ENCODE peak calls at places on chromosomes 3 and 15, in four cellular contexts. I is occipital lobe, L is AG04450, O is Daoy. K is an unnamed sample.

GRCh38 chr3:101873619-101874018 is 24.3 kb downstream of the NFKBIZ start:
- DNase-seq in I (no peak), L (peak; percentile 47), O (no peak), K (no peak)

GRCh38 chr3:160885791-160886286 is 129.8 kb downstream of the PPM1L start:
- DNase-seq in I (peak; percentile 39), L (peak; percentile 38), O (peak; percentile 84), K (no peak)

GRCh38 chr3:13405614-13406013 is 14.5 kb downstream of the NUP210 start:
- DNase-seq in I (no peak), L (no peak), O (no peak), K (no peak)

GRCh38 chr15:65639509-65639908 is 17.8 kb downstream of the SLC24A1 start:
- DNase-seq in I (no peak), L (no peak), O (no peak), K (no peak)

GRCh38 chr15:50840520-50840919 is 68.0 kb upstream of the AP4E1 start:
- DNase-seq in I (no peak), L (no peak), O (no peak), K (no peak)

GRCh38 chr3:150141790-150142189 is 171.1 kb upstream of the PFN2 start:
- DNase-seq in I (no peak), L (no peak), O (no peak), K (no peak)

GRCh38 chr3:152910211-152910610 is 75.3 kb downstream of the P2RY1 start:
- DNase-seq in I (no peak), L (no peak), O (no peak), K (no peak)

GRCh38 chr15:75091814-75092213 is 68.4 kb downstream of the PPCDC start:
- DNase-seq in I (no peak), L (no peak), O (no peak), K (no peak)

GRCh38 chr3:168116279-168116678 is 20.6 kb upstream of the GOLIM4 start:
- DNase-seq in I (peak; percentile 9), L (no peak), O (no peak), K (no peak)

GRCh38 chr3:87203807-87204206 is 23.3 kb upstream of the CHMP2B start:
- DNase-seq in I (no peak), L (no peak), O (no peak), K (no peak)